ENCODE peak calls at places on chromosome 7, in eight cellular contexts. F is bronchial epithelial cell, R is adrenal gland, K is mesothelial cell of epicardium, O is MCF 10A, J is psoas muscle, H is cardiac muscle cell, I is K562. V is an unnamed sample.

GRCh38 chr7:139362302-139362701 is 2.6 kb downstream of the LUC7L2 start:
- DNase-seq in F (no peak), R (no peak), K (no peak), O (peak), J (no peak), H (no peak), I (no peak), V (no peak)

GRCh38 chr7:138872576-138872975 is 74.6 kb upstream of the ATP6V0A4 start:
- DNase-seq in F (peak), R (no peak), K (no peak), O (peak), J (no peak), H (no peak), I (no peak), V (no peak)

GRCh38 chr7:36723951-36724664 is at the start of gene AOAH:
- DNase-seq in F (no peak), R (peak), K (no peak), O (no peak), J (peak), H (no peak), I (no peak), V (no peak)

GRCh38 chr7:50782376-50783208 is at the start of gene GRB10:
- DNase-seq in F (no peak), R (peak), K (no peak), O (no peak), J (peak), H (peak), I (peak), V (no peak)

GRCh38 chr7:6221340-6222319 is 50.8 kb downstream of the CYTH3 start:
- DNase-seq in F (no peak), R (no peak), K (no peak), O (no peak), J (no peak), H (peak), I (no peak), V (no peak)

GRCh38 chr7:85239114-85239513 is 52.3 kb upstream of the SEMA3D start:
- DNase-seq in F (no peak), R (no peak), K (no peak), O (no peak), J (no peak), H (no peak), I (no peak), V (no peak)

GRCh38 chr7:1735262-1735661 is 65.2 kb downstream of the ELFN1 start:
- DNase-seq in F (no peak), R (no peak), K (no peak), O (no peak), J (no peak), H (no peak), I (no peak), V (no peak)

GRCh38 chr7:132815696-132816334 is 239.5 kb upstream of the PLXNA4 start:
- DNase-seq in F (peak), R (no peak), K (no peak), O (peak), J (no peak), H (peak), I (no peak), V (no peak)

GRCh38 chr7:20267482-20267881 is 50.3 kb upstream of the MACC1 start:
- DNase-seq in F (no peak), R (no peak), K (no peak), O (no peak), J (no peak), H (no peak), I (no peak), V (no peak)

GRCh38 chr7:105354383-105354782 is 34.3 kb downstream of the SRPK2 start:
- DNase-seq in F (no peak), R (no peak), K (no peak), O (no peak), J (no peak), H (no peak), I (no peak), V (no peak)

GRCh38 chr7:79823246-79823951 is 311.2 kb upstream of the GNAI1 start:
- DNase-seq in F (no peak), R (no peak), K (no peak), O (no peak), J (no peak), H (peak), I (no peak), V (no peak)

GRCh38 chr7:104444019-104444418 is 115.6 kb downstream of the LHFPL3 start:
- DNase-seq in F (no peak), R (no peak), K (no peak), O (no peak), J (no peak), H (no peak), I (no peak), V (no peak)

GRCh38 chr7:135914346-135914745 is 62.8 kb downstream of the MTPN start:
- DNase-seq in F (peak), R (no peak), K (no peak), O (no peak), J (no peak), H (no peak), I (no peak), V (no peak)

DNA sequence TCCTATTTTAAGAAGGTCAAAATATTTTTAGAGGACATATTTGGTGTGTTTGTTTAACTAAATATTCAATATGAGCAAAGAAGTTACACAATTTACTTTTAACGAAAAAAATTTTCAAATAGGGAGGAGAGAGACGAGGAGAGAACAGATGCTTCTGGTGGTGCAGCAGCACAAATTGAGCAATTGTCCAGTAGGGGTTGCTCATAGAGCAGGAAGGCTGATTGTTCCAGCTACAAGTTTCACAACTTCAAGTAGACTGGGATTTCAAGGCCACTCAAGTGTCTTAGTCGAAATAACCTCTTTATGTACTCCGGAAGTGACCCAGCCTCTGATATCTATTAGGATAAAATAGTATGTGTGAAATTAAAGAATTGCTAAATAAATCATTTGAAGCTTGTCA is 197.9 kb downstream of the HDAC9 start:
- DNase-seq in F (peak), R (peak), K (no peak), O (peak), J (no peak), H (peak), I (no peak), V (no peak)
- TF ChIP-seq CTCF in F (peak), R (peak), K (no peak), O (peak), J (peak), H (peak), I (no peak), V (no peak)

DNA sequence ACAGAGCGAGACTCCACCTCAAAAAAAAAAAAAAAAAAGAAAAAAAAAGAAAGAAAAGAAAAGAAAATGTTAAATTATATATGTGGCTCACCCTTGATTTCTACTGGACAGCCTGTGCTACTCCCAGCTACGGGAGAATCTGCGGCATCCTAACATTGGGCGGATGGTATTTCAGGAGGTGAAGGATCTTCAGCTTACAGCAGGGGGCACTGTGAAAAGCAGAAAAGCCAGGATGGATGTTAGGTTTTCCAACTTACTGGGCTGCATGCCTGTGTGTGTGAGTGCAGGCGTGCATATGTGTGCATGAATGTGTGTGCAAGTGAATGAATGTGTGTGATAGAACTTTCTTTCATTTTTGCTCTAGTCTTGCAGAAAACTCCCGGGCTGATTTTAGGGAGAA is 1066.5 kb downstream of the TYW1 start:
- DNase-seq in F (no peak), R (no peak), K (no peak), O (no peak), J (no peak), H (peak), I (peak), V (no peak)
- TF ChIP-seq CTCF in F (no peak), R (peak), K (peak), O (no peak), J (no peak), H (peak), I (peak), V (no peak)

DNA sequence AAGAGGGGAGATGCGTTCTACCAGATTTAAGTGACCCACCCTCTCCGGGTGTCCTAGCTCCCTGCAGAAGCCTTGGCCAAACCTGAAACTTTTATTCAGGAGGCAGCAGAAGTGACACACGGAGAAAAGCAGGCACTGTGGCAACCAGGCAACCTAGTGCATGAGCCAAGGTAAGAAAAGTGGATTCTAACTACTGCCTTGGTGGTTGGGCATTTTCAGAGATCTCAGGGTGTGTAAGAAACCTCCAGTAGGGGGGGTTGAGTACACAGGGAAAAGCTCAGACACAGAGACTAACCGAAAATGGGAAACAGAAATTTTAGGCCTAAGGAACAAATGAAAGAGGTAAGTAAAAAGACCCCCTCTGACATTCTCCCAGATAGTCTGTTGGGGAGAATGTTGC is 645.7 kb downstream of the ANKRD7 start:
- DNase-seq in F (peak), R (no peak), K (no peak), O (peak), J (no peak), H (no peak), I (no peak), V (no peak)
- TF ChIP-seq CTCF in F (peak), R (no peak), K (no peak), O (peak), J (no peak), H (no peak), I (no peak), V (no peak)

DNA sequence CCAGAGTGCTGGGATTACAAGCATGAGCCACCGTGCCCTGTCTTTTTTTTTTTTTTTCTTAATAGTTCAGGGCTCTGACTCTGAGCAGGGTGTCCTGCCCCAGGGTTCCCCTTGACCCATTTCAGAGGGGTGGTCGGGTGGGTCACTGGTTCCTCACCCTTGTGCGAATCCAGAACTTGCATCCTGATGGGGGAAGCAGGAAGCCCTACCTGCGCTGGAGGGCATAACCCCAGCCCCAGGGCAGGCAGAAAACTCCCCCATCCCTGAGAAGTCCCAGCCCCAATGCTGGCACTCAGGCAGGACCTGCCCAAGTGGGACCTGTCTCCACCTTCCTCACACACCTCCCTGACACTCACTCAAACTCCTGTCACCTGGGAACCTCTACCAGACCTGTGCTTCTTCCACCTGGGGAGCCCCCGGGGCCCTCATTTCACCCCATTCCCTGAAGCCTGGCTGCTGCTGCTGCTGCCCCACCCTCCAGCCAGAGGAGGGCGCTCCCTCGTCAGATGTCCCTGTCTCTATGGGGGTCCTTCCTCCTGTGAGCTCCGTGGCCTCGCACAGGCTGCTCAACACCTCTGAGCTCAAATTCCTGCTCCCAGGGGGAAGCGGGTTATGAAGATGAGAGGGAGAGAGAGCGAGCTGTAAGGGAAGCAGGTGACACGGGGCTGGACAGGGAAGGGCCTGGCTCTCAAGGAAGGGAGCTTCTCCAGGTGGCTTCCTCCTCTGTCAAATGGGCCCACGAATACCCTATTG is 15.1 kb upstream of the ZNF273 start:
- DNase-seq in F (no peak), R (peak), K (peak), O (no peak), J (no peak), H (no peak), I (no peak), V (no peak)
- TF ChIP-seq CTCF in F (peak), R (no peak), K (no peak), O (no peak), J (peak), H (peak), I (peak), V (no peak)

DNA sequence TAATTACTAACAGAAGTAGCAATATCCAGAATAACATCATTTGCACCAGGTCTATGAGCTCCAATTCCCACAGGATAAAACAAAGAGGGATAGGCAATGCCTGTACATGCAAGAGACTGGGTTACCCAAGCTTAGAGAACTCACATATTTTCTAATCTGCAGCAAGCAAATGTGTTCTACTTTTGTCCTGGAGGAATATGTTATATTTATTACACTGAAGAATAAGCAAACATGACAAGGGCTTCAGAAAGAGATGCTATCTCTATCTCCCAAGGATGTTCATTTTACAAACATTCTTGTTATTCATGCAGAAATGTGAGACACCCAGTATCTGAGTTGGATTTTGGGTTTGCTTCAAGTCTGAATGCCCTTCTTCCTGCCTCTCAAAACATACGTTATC is 118.6 kb downstream of the MDFIC start:
- DNase-seq in F (no peak), R (no peak), K (no peak), O (no peak), J (no peak), H (no peak), I (no peak), V (no peak)
- TF ChIP-seq CTCF in F (no peak), R (no peak), K (no peak), O (no peak), J (no peak), H (no peak), I (no peak), V (no peak)

GRCh38 chr7:154844955-154845354 is 158.0 kb downstream of the PAXIP1 start:
- DNase-seq in F (no peak), R (no peak), K (no peak), O (no peak), J (no peak), H (no peak), I (no peak), V (no peak)

GRCh38 chr7:154841731-154842331 is 161.1 kb downstream of the PAXIP1 start:
- DNase-seq in F (no peak), R (no peak), K (no peak), O (no peak), J (no peak), H (no peak), I (no peak), V (no peak)

GRCh38 chr7:154843670-154844237 is 159.2 kb downstream of the PAXIP1 start:
- DNase-seq in F (no peak), R (no peak), K (no peak), O (no peak), J (no peak), H (no peak), I (no peak), V (no peak)

GRCh38 chr7:154842608-154843007 is 160.3 kb downstream of the PAXIP1 start:
- DNase-seq in F (no peak), R (no peak), K (no peak), O (peak), J (no peak), H (no peak), I (no peak), V (no peak)

DNA sequence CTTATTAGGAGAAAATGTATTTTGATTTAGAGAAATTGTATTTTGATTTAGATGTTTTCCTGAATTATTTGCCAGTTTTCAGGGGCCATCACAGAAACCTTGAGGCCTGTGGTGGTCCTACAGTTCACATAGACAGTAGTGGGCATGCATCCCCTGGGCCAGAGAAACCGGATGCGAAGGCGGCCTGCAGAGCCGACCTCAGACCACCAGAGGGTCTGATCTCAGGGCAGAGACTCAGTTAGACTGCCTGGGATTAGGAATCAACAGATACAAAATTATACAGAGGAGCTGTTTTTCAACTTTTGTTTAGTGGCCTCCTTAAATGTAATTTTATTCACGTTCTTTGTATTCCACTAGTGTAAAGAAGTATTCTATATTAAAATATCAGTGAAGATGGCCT is 158.4 kb downstream of the PAXIP1 start:
- DNase-seq in F (no peak), R (no peak), K (no peak), O (no peak), J (no peak), H (no peak), I (no peak), V (no peak)
- TF ChIP-seq CTCF in F (no peak), R (no peak), K (no peak), O (no peak), J (no peak), H (no peak), I (peak), V (no peak)

DNA sequence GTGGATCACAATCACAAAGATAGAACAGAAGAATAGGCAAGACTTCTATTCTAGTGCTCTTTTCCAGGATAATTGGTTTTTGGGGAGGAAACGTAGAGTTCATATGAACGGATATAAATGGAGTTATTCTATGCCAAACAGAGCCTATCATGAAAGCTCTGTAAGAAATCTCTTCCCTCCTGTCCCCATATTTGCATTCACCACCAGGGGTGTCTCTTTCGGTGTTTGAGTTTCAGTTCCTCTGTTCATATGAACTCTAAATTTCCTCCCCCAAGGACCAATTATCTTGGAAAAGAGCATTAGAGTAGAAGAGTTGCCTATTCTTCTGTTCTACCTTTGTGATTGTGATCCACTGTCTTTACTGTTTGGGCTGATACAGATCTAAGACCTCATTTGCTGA is 48.3 kb upstream of the CDC14C start:
- DNase-seq in F (no peak), R (no peak), K (no peak), O (no peak), J (no peak), H (no peak), I (no peak), V (no peak)
- TF ChIP-seq CTCF in F (no peak), R (no peak), K (no peak), O (no peak), J (no peak), H (no peak), I (no peak), V (no peak)

GRCh38 chr7:32200593-32200992 is 130.4 kb upstream of the PDE1C start:
- DNase-seq in F (no peak), R (no peak), K (no peak), O (no peak), J (no peak), H (no peak), I (no peak), V (no peak)

GRCh38 chr7:32204361-32205018 is 134.3 kb upstream of the PDE1C start:
- DNase-seq in F (peak), R (peak), K (peak), O (peak), J (peak), H (peak), I (no peak), V (no peak)

GRCh38 chr7:32212321-32212720 is 142.1 kb upstream of the PDE1C start:
- DNase-seq in F (no peak), R (no peak), K (no peak), O (no peak), J (no peak), H (no peak), I (no peak), V (no peak)

GRCh38 chr7:32206987-32207386 is 136.8 kb upstream of the PDE1C start:
- DNase-seq in F (no peak), R (no peak), K (no peak), O (peak), J (no peak), H (peak), I (peak), V (no peak)

GRCh38 chr7:32206488-32206887 is 136.3 kb upstream of the PDE1C start:
- DNase-seq in F (no peak), R (no peak), K (no peak), O (no peak), J (no peak), H (no peak), I (no peak), V (no peak)
- TF ChIP-seq CTCF in F (no peak), R (no peak), K (no peak), O (no peak), J (no peak), H (no peak), I (no peak), V (no peak)

GRCh38 chr7:46853451-46853850 is 728.5 kb downstream of the TNS3 start:
- DNase-seq in F (no peak), R (no peak), K (no peak), O (no peak), J (no peak), H (peak), I (no peak), V (no peak)

GRCh38 chr7:46850563-46851325 is 731.2 kb downstream of the TNS3 start:
- DNase-seq in F (no peak), R (no peak), K (no peak), O (no peak), J (no peak), H (no peak), I (no peak), V (no peak)

GRCh38 chr7:46855851-46856250 is 726.1 kb downstream of the TNS3 start:
- DNase-seq in F (no peak), R (no peak), K (no peak), O (no peak), J (no peak), H (no peak), I (no peak), V (no peak)

GRCh38 chr7:46852795-46853194 is 729.1 kb downstream of the TNS3 start:
- DNase-seq in F (no peak), R (no peak), K (no peak), O (no peak), J (no peak), H (no peak), I (no peak), V (no peak)

GRCh38 chr7:46854958-46855473 is 726.9 kb downstream of the TNS3 start:
- DNase-seq in F (peak), R (no peak), K (no peak), O (peak), J (no peak), H (peak), I (no peak), V (no peak)
- TF ChIP-seq CTCF in F (no peak), R (no peak), K (no peak), O (no peak), J (no peak), H (no peak), I (no peak), V (no peak)

GRCh38 chr7:114825423-114825951 is 96.4 kb upstream of the MDFIC start:
- DNase-seq in F (no peak), R (no peak), K (no peak), O (no peak), J (no peak), H (no peak), I (no peak), V (no peak)
- TF ChIP-seq CTCF in F (no peak), R (no peak), K (no peak), O (no peak), J (no peak), H (no peak), I (no peak), V (no peak)

V was measured in omental fat pad.